ENCODE peak calls at places on chromosomes 11 and 22, in ten cellular contexts. J is pancreas, W is heart right ventricle, F is tibial artery, P is MM.1S, L is PC-9, O is lower lobe of right lung, E is astrocyte, T is spleen, Q is A549. D is an unnamed sample.

GRCh38 chr11:34680918-34681554 is 60.1 kb downstream of the EHF start:
- DNase-seq in W (no peak), J (no peak), F (no peak), T (no peak), O (no peak), Q (peak), L (peak), P (peak), E (peak), D (peak)

GRCh38 chr22:29269731-29270474 is 1.8 kb downstream of the EWSR1 start:
- DNase-seq in T (no peak), P (peak), F (no peak), E (no peak), J (no peak), W (no peak), L (no peak), O (no peak), Q (no peak), D (no peak)

GRCh38 chr11:78889698-78890097 is 315.0 kb upstream of the NARS2 start:
- DNase-seq in L (no peak), O (no peak), T (no peak), P (no peak), J (no peak), F (no peak), W (no peak), Q (no peak), E (no peak), D (no peak)

GRCh38 chr22:39808087-39808486 is 85.5 kb downstream of the ENTHD1 start:
- DNase-seq in J (no peak), O (no peak), T (no peak), E (no peak), Q (peak), W (no peak), F (no peak), L (no peak), P (no peak), D (no peak)

GRCh38 chr11:37394236-37394870 is 796.3 kb upstream of the RAG2 start:
- DNase-seq in T (no peak), L (no peak), E (no peak), P (no peak), O (no peak), F (no peak), J (no peak), W (no peak), Q (peak), D (no peak)

GRCh38 chr11:123690490-123690889 is 36.1 kb upstream of the SCN3B start:
- DNase-seq in J (no peak), O (no peak), E (peak), P (no peak), T (no peak), L (no peak), W (no peak), Q (peak), F (no peak), D (no peak)

GRCh38 chr11:35980646-35981402 is 37.0 kb downstream of the LDLRAD3 start:
- DNase-seq in E (no peak), J (no peak), P (no peak), F (no peak), L (no peak), T (no peak), O (no peak), Q (no peak), W (peak), D (no peak)

GRCh38 chr11:112185883-112186282 is 10.6 kb downstream of the BCO2 start:
- DNase-seq in Q (no peak), L (peak), J (no peak), E (no peak), T (no peak), O (no peak), F (no peak), P (no peak), W (no peak), D (no peak)

GRCh38 chr11:123221074-123221473 is 26.0 kb upstream of the CLMP start:
- DNase-seq in J (no peak), W (no peak), P (no peak), E (no peak), O (no peak), Q (no peak), L (no peak), T (no peak), F (no peak), D (no peak)

GRCh38 chr22:30969532-30970355 is 679 bp downstream of the TUG1 start:
- DNase-seq in E (peak), J (no peak), O (no peak), Q (peak), F (peak), L (no peak), W (peak), T (no peak), P (peak), D (no peak)

GRCh38 chr11:67280341-67280790 is 8.7 kb upstream of the ANKRD13D start:
- DNase-seq in O (peak), J (no peak), E (no peak), P (no peak), W (no peak), Q (no peak), L (no peak), F (peak), T (peak), D (no peak)

GRCh38 chr11:92658733-92659132 is 310.7 kb upstream of the MTNR1B start:
- DNase-seq in L (no peak), E (no peak), P (no peak), J (no peak), T (no peak), O (no peak), W (no peak), Q (no peak), F (no peak), D (no peak)

GRCh38 chr11:101090679-101091270 is 38.8 kb downstream of the PGR start:
- DNase-seq in L (no peak), E (no peak), P (no peak), O (no peak), J (no peak), Q (no peak), W (no peak), T (no peak), F (no peak), D (no peak)

GRCh38 chr11:3159296-3160190 is 5.6 kb downstream of the OSBPL5 start:
- DNase-seq in L (no peak), W (no peak), F (peak), J (peak), O (peak), T (peak), E (no peak), Q (no peak), P (no peak), D (no peak)

GRCh38 chr22:19870153-19871022 is 15.7 kb upstream of the GNB1L start:
- DNase-seq in E (no peak), Q (no peak), T (peak), O (peak), L (no peak), J (no peak), P (no peak), W (no peak), F (peak), D (no peak)

GRCh38 chr22:24146190-24146616 is 35.1 kb upstream of the SUSD2 start:
- DNase-seq in O (peak), E (peak), J (peak), L (peak), T (peak), W (peak), P (peak), Q (peak), F (peak), D (peak)

GRCh38 chr11:125959931-125960330 is 14.1 kb downstream of the VSIG10L2 start:
- DNase-seq in F (no peak), J (no peak), O (no peak), L (no peak), W (no peak), Q (no peak), P (no peak), E (no peak), T (no peak), D (no peak)

GRCh38 chr11:27721505-27722116 is 21.4 kb upstream of the BDNF start:
- DNase-seq in F (no peak), J (no peak), Q (no peak), T (no peak), E (no peak), W (no peak), L (no peak), P (peak), O (no peak), D (no peak)

GRCh38 chr22:44179989-44180705 is 578 bp upstream of the PARVG start:
- DNase-seq in L (no peak), F (no peak), T (peak), Q (no peak), W (no peak), O (no peak), J (no peak), E (no peak), P (no peak), D (no peak)

GRCh38 chr11:82906236-82906635 is 4.7 kb downstream of the DDIAS start:
- DNase-seq in J (no peak), P (peak), T (no peak), F (no peak), L (peak), E (peak), O (no peak), Q (peak), W (no peak), D (no peak)

GRCh38 chr11:95256204-95256819 is 25.3 kb upstream of the SESN3 start:
- DNase-seq in F (no peak), P (no peak), O (no peak), L (no peak), T (no peak), Q (no peak), E (peak), J (no peak), W (no peak), D (no peak)

GRCh38 chr11:123628936-123629683 is 25.3 kb downstream of the SCN3B start:
- DNase-seq in L (no peak), W (peak), J (no peak), E (peak), P (no peak), T (no peak), Q (no peak), F (no peak), O (no peak), D (peak)

GRCh38 chr22:17366830-17367229 is 2.4 kb upstream of the CECR2 start:
- DNase-seq in T (peak), F (no peak), Q (peak), P (no peak), O (no peak), W (peak), J (no peak), E (no peak), L (no peak), D (no peak)

GRCh38 chr22:50691521-50691920 is 18.9 kb downstream of the SHANK3 start:
- DNase-seq in P (peak), L (no peak), T (no peak), F (peak), E (no peak), W (peak), Q (peak), O (no peak), J (no peak), D (no peak)

GRCh38 chr11:19576054-19576453 is 136.6 kb upstream of the NAV2 start:
- DNase-seq in L (no peak), J (no peak), P (no peak), F (no peak), T (no peak), E (no peak), O (peak), Q (no peak), W (no peak), D (no peak)

GRCh38 chr11:107751082-107751481 is 39.2 kb upstream of the SLN start:
- DNase-seq in L (no peak), F (no peak), W (no peak), J (no peak), E (no peak), P (no peak), T (no peak), O (no peak), Q (no peak), D (no peak)

DNA sequence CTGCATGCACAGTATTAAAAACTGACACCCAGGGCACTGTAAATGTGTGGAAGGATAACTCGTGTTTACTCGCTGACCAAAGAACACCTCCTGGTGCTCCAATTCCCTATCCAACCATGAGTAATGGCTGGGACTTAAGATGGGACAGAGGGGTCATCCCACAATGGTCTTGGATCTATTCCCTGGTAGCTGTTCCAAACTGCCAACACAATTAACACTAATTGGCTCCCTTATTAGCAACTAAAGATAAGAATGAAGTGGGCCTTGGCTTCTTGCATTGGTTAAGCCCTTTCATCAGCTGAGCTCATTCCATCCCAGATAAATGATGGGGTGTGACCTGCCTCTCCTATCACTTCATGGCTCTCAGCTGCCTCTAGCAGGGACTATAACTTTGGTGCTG is 1.5 kb upstream of the SIK3 start:
- DNase-seq in O (no peak), Q (no peak), E (no peak), W (no peak), T (no peak), J (no peak), L (no peak), F (no peak), P (no peak), D (no peak)
- H3K27ac ChIP-seq in O (peak), Q (no peak), E (no peak), W (peak), T (peak), J (peak), L (peak), F (peak), P (no peak), D (no peak)

GRCh38 chr11:7450836-7451235 is 34.5 kb upstream of the OLFML1 start:
- DNase-seq in P (no peak), L (no peak), E (no peak), J (no peak), W (no peak), F (no peak), Q (no peak), O (no peak), T (no peak), D (no peak)

GRCh38 chr11:7449196-7449840 is 36.0 kb upstream of the OLFML1 start:
- DNase-seq in E (no peak), P (no peak), T (no peak), W (no peak), L (no peak), J (peak), F (no peak), Q (no peak), O (no peak), D (no peak)

GRCh38 chr11:7449841-7450214 is 35.5 kb upstream of the OLFML1 start:
- DNase-seq in T (no peak), W (no peak), P (no peak), O (no peak), Q (no peak), F (no peak), L (no peak), J (no peak), E (no peak), D (no peak)

GRCh38 chr11:7451520-7451919 is 33.8 kb upstream of the OLFML1 start:
- DNase-seq in P (no peak), T (no peak), F (no peak), E (no peak), Q (no peak), L (no peak), J (no peak), W (no peak), O (no peak), D (no peak)

GRCh38 chr11:7448126-7448525 is 37.2 kb upstream of the OLFML1 start:
- DNase-seq in T (no peak), J (no peak), O (no peak), F (no peak), E (no peak), Q (no peak), W (no peak), P (no peak), L (no peak), D (no peak)
- TF ChIP-seq CTCF in T (no peak), J (no peak), O (no peak), F (no peak), E (no peak), Q (no peak), W (no peak), P (no peak), L (no peak), D (no peak)

GRCh38 chr11:120344302-120345004 is 8.2 kb downstream of the ARHGEF12 start:
- DNase-seq in L (peak), T (no peak), F (no peak), O (no peak), J (no peak), W (no peak), Q (no peak), P (peak), E (peak), D (no peak)
- H3K27ac ChIP-seq in L (peak), T (no peak), F (no peak), O (no peak), J (no peak), W (peak), Q (no peak), P (peak), E (no peak), D (no peak)

GRCh38 chr11:65932558-65932919 is 12.7 kb upstream of the TSGA10IP start:
- DNase-seq in L (no peak), T (no peak), P (no peak), J (no peak), F (no peak), W (no peak), O (no peak), Q (peak), E (no peak), D (no peak)

GRCh38 chr11:65934014-65934413 is 11.3 kb upstream of the TSGA10IP start:
- DNase-seq in W (no peak), J (no peak), O (no peak), T (no peak), F (no peak), L (no peak), E (no peak), P (no peak), Q (no peak), D (peak)

GRCh38 chr11:65928667-65929066 is 9.4 kb downstream of the DRAP1 start:
- DNase-seq in W (no peak), F (no peak), P (peak), L (no peak), J (no peak), O (no peak), T (no peak), Q (no peak), E (no peak), D (no peak)

GRCh38 chr11:65927904-65928397 is 8.7 kb downstream of the DRAP1 start:
- DNase-seq in L (no peak), P (peak), O (peak), T (peak), E (no peak), W (peak), J (no peak), Q (no peak), F (no peak), D (no peak)

GRCh38 chr11:65931773-65932557 is 12.7 kb downstream of the DRAP1 start:
- DNase-seq in P (no peak), Q (no peak), W (no peak), O (no peak), E (no peak), J (no peak), F (no peak), L (no peak), T (no peak), D (no peak)
- TF ChIP-seq CTCF in P (peak), Q (no peak), W (no peak), O (no peak), E (no peak), J (no peak), F (no peak), L (no peak), T (no peak), D (no peak)

GRCh38 chr11:69296890-69297224 is 2.9 kb downstream of the MYEOV start:
- DNase-seq in J (no peak), Q (no peak), T (no peak), O (no peak), E (no peak), W (peak), F (peak), L (no peak), P (no peak), D (no peak)

GRCh38 chr11:69297225-69297925 is 3.4 kb downstream of the MYEOV start:
- DNase-seq in J (peak), E (peak), W (peak), Q (peak), T (peak), F (peak), O (peak), P (peak), L (peak), D (peak)

GRCh38 chr11:69294621-69295078 is 695 bp downstream of the MYEOV start:
- DNase-seq in T (peak), F (no peak), Q (peak), E (no peak), W (no peak), P (no peak), L (peak), O (peak), J (no peak), D (no peak)

GRCh38 chr11:69295079-69295994 is 1.4 kb downstream of the MYEOV start:
- DNase-seq in Q (peak), J (no peak), W (no peak), T (peak), E (no peak), F (no peak), O (peak), P (peak), L (peak), D (no peak)

DNA sequence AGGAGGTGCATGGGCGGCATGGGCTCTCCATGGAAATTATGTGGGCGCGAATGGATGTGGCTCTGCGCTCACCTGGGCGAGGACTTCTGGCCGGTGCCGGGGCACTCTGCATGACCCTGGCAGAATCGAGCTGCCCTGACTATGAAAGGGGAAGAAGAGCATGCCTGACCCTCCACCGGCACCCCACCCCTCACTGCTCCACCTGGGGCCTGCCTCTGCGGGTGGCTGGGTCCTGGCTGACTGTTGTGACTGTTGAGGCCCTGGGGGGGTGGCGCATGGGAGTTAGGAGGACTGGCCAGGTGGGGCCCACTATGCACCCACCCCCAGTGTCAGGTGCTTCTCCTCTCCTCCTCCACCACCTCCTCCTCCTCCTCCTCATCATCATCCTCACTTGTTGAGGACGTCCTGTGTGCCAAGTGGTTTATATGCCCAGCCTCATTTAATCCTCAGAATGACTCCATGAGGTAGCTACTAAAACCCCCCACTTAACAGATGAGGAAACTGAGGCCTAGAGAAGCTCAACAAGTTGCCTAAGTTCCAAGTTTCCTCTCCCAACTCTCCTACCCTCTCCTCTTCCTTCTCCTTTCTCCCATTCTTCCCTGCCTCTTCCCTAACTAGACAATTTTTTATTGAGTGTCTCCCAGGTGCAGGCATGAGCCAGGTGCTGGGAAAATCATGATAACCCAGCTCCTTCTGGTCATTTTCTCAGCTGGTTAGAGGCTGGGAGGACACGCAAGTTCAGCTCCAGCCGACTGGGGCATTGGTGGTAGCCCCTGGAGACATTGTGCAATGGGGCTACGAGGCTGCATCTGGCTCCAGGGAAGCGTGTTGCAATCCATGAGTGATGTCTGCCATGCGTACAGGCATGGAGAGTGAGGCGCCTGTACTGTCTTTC is 2.3 kb downstream of the MYEOV start:
- DNase-seq in W (no peak), L (peak), P (peak), E (no peak), O (peak), Q (peak), J (no peak), T (peak), F (peak), D (peak)
- H3K27ac ChIP-seq in W (peak), L (peak), P (peak), E (peak), O (peak), Q (peak), J (no peak), T (peak), F (peak), D (peak)

GRCh38 chr11:62592216-62592815 is 993 bp upstream of the TUT1 start:
- DNase-seq in L (no peak), T (no peak), J (no peak), O (no peak), E (no peak), W (no peak), P (no peak), F (no peak), Q (no peak), D (no peak)
- TF ChIP-seq CTCF in L (no peak), T (no peak), J (no peak), O (no peak), E (no peak), W (no peak), P (no peak), F (no peak), Q (no peak), D (no peak)

DNA sequence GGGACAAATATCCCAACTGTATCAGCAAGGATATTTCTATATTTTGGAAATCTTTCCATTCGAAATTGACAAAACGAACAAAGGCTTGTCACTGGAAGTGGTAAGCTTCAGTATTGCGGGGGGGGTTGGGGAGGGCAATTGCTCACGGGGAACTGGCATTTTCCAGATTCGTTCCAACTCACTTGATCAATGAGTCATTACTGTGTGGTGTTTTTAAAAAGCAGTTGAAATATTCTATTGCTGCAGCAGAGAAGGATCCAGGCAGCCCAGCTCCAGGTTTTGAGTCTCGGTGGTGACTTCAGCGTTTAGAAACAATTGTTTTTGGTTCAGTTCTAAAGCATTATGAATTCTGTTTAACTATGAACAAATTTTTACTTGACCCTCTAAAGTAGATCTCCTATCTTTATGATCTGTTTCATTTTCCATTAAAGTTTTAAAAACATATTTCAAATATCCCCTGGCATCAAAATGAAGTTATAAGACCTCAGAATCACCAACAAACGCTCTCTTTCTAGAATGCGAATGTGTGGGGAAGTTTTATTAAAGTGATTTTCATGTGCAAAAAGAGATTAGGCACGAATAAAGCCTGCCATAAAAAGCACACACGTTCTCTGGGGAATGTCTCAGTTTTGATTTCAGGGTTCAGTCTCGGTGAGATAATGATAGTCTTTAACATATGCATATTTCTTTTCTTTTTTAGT is 33.7 kb upstream of the FBLN1 start:
- DNase-seq in Q (no peak), P (no peak), L (peak), E (peak), W (no peak), J (no peak), F (peak), T (no peak), O (no peak), D (no peak)
- H3K27ac ChIP-seq in Q (no peak), P (no peak), L (peak), E (peak), W (peak), J (no peak), F (peak), T (no peak), O (no peak), D (no peak)

D was measured in AG04450.